ENCODE peak calls at places on chromosomes 7 and 10, in seven cellular contexts. M, H, Y, K, I, F and C are unnamed samples.

GRCh38 chr10:108653466-108653865 is 1269.8 kb downstream of the XPNPEP1 start:
- DNase-seq in M (no peak), H (no peak), Y (no peak), K (no peak), I (peak), F (no peak), C (no peak)

GRCh38 chr7:81812514-81813472 is 42.9 kb upstream of the HGF start:
- DNase-seq in M (no peak), H (no peak), Y (no peak), K (no peak), I (no peak), F (no peak), C (no peak)

GRCh38 chr7:80622531-80622930 is 15.9 kb upstream of the CD36 start:
- DNase-seq in M (no peak), H (no peak), Y (peak), K (no peak), I (peak), F (no peak), C (no peak)

GRCh38 chr10:112955736-112956421 is 5.8 kb downstream of the TCF7L2 start:
- DNase-seq in M (no peak), H (no peak), Y (peak), K (no peak), I (peak), F (no peak), C (peak)

GRCh38 chr10:86261933-86262665 is 104.5 kb downstream of the GRID1 start:
- DNase-seq in M (peak), H (no peak), Y (no peak), K (peak), I (no peak), F (peak), C (no peak)

GRCh38 chr10:29132821-29133156 is 156.1 kb upstream of the LYZL1 start:
- DNase-seq in M (peak), H (no peak), Y (no peak), K (no peak), I (no peak), F (no peak), C (no peak)

GRCh38 chr10:67520924-67521520 is 175.0 kb downstream of the CTNNA3 start:
- DNase-seq in M (peak), H (peak), Y (peak), K (peak), I (peak), F (peak), C (peak)

GRCh38 chr7:121369462-121369861 is 26.6 kb downstream of the FAM3C start:
- DNase-seq in M (no peak), H (no peak), Y (peak), K (no peak), I (peak), F (no peak), C (no peak)

GRCh38 chr10:113019692-113020424 is 69.8 kb downstream of the TCF7L2 start:
- DNase-seq in M (no peak), H (peak), Y (no peak), K (no peak), I (no peak), F (no peak), C (no peak)

GRCh38 chr10:110147961-110148360 is 59.4 kb upstream of the MXI1 start:
- DNase-seq in M (no peak), H (no peak), Y (peak), K (no peak), I (no peak), F (no peak), C (no peak)

GRCh38 chr10:103021897-103022286 is 103.8 kb downstream of the CNNM2 start:
- DNase-seq in M (no peak), H (no peak), Y (peak), K (no peak), I (peak), F (no peak), C (peak)

GRCh38 chr10:90947025-90947960 is 26.4 kb upstream of the ANKRD1 start:
- DNase-seq in M (no peak), H (no peak), Y (peak), K (no peak), I (peak), F (no peak), C (peak)

GRCh38 chr10:14681305-14681704 is 93.4 kb downstream of the FAM107B start:
- DNase-seq in M (no peak), H (no peak), Y (peak), K (no peak), I (peak), F (no peak), C (no peak)

GRCh38 chr10:83952273-83952672 is 187.0 kb upstream of the GHITM start:
- DNase-seq in M (no peak), H (no peak), Y (no peak), K (no peak), I (no peak), F (no peak), C (no peak)

GRCh38 chr7:152668975-152669374 is 7.0 kb downstream of the XRCC2 start:
- DNase-seq in M (no peak), H (no peak), Y (no peak), K (no peak), I (no peak), F (no peak), C (no peak)

GRCh38 chr10:71520042-71520441 is 123.3 kb downstream of the CDH23 start:
- DNase-seq in M (no peak), H (no peak), Y (peak), K (no peak), I (peak), F (no peak), C (no peak)

GRCh38 chr10:66833861-66834260 is 92.0 kb upstream of the LRRTM3 start:
- DNase-seq in M (peak), H (no peak), Y (no peak), K (no peak), I (no peak), F (no peak), C (no peak)

GRCh38 chr10:121797490-121797889 is 130.3 kb downstream of the ATE1 start:
- DNase-seq in M (no peak), H (no peak), Y (no peak), K (no peak), I (no peak), F (no peak), C (no peak)

GRCh38 chr10:43200538-43201390 is 62.5 kb downstream of the CSGALNACT2 start:
- DNase-seq in M (no peak), H (no peak), Y (no peak), K (no peak), I (no peak), F (no peak), C (no peak)

GRCh38 chr10:43199684-43200537 is 61.7 kb downstream of the CSGALNACT2 start:
- DNase-seq in M (no peak), H (no peak), Y (no peak), K (peak), I (no peak), F (no peak), C (no peak)

GRCh38 chr10:43197834-43198681 is 59.8 kb downstream of the CSGALNACT2 start:
- DNase-seq in M (peak), H (no peak), Y (no peak), K (peak), I (no peak), F (peak), C (peak)

GRCh38 chr10:43198682-43199005 is 60.4 kb downstream of the CSGALNACT2 start:
- DNase-seq in M (no peak), H (no peak), Y (no peak), K (no peak), I (no peak), F (no peak), C (peak)

GRCh38 chr10:43199088-43199683 is 60.9 kb downstream of the CSGALNACT2 start:
- DNase-seq in M (no peak), H (no peak), Y (no peak), K (no peak), I (no peak), F (no peak), C (no peak)
- H2AK5ac ChIP-seq in M (no peak), H (no peak), Y (no peak), K (no peak), I (no peak), F (no peak), C (no peak)

DNA sequence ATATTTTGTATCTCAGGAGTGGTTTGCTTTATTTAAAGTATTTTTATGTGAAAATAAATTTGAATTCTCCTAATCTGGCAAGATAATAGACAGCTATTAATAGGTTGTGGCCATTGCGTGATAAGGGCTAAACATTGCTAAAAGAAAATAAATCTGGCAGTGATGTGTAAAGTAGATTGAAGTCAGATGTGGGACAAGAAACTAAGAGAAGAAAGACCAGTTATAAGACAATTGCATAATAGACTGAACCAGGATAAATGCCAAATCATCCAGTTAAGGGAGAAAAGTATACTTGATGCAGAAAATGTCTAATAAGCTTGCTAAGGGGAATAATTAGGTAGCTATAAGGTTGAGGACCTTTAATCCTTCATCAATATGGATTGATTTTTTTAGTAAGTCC is 197.5 kb upstream of the CSTF2T start:
- DNase-seq in M (no peak), H (no peak), Y (peak), K (no peak), I (no peak), F (no peak), C (no peak)
- H3K27ac ChIP-seq in M (no peak), H (no peak), Y (no peak), K (no peak), I (no peak), F (no peak), C (no peak)

GRCh38 chr10:60868946-60869345 is 75.0 kb downstream of the RHOBTB1 start:
- DNase-seq in M (no peak), H (no peak), Y (no peak), K (no peak), I (no peak), F (no peak), C (peak)
- H2AK5ac ChIP-seq in M (no peak), H (no peak), Y (no peak), K (no peak), I (no peak), F (no peak), C (no peak)

DNA sequence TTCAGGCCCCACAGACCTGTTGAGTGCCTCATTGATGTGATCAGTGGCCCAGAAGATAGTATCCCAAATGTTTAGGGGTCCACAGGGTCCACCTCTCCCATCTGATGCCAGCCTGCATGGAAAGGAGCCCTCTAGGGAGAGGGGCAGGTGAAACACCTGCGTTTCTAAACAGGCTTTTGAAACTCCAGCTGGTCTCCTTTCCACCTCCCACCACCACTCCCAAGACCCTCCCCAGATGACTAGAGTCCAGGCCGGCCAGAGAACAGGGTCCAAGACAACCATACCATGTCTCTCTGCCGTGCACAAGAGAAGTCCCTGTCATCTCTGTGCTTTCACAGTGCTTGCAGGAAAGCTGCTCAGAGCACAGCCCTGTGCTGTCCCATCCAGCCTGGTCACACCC is 105.0 kb upstream of the NANOS1 start:
- DNase-seq in M (no peak), H (no peak), Y (no peak), K (no peak), I (no peak), F (peak), C (no peak)
- H3K27ac ChIP-seq in M (no peak), H (no peak), Y (no peak), K (no peak), I (no peak), F (no peak), C (no peak)

GRCh38 chr10:63562857-63563256 is 41.7 kb downstream of the REEP3 start:
- DNase-seq in M (peak), H (no peak), Y (no peak), K (no peak), I (no peak), F (no peak), C (no peak)
- H2AK5ac ChIP-seq in M (no peak), H (no peak), Y (no peak), K (no peak), I (no peak), F (no peak), C (no peak)

GRCh38 chr10:12341526-12341925 is 7.8 kb upstream of the CAMK1D start:
- DNase-seq in M (no peak), H (no peak), Y (no peak), K (no peak), I (no peak), F (no peak), C (no peak)
- H3K27ac ChIP-seq in M (no peak), H (no peak), Y (no peak), K (no peak), I (no peak), F (no peak), C (no peak)

DNA sequence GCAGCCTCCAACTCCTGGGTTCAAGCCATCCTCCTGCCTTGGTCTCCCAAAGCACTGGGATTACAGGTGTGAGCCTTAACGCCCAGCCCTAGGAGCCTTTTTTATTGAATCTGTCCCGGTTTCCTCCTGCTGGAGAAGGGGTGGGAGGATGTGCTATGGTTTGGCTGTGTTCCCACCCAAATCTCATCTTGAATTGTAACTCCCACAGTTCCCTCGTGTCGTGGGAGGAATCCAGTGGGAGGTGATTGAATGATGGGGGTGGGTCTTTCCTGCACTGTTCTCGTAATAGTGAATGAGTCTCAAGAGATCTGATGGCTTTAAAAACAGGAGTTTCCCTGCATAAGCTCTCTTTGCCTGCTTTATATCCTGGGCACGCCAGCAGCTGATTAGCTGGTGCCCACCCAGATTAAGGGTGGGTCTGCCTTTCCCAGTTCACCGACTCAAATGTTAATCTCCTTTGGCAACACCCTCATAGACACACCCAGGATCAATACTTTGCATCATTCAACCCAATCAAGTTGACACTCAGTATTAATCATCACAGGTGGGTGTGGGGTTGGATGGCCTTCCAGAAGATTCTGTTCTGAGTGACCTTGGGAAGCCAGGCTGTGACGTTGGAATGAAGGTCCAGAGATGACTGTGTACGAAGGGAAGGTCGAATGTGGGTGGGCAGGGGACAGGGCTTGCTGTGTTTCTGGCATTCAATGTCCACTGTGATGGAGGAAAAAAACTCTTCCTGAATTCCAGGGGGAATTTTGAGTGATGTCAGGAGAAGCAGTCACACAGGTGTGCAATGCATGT is 33.8 kb upstream of the CUX1 start:
- DNase-seq in M (no peak), H (no peak), Y (no peak), K (no peak), I (no peak), F (no peak), C (no peak)
- H2AK5ac ChIP-seq in M (no peak), H (no peak), Y (no peak), K (no peak), I (no peak), F (no peak), C (no peak)

GRCh38 chr10:132551808-132552130 is 14.2 kb downstream of the INPP5A start:
- DNase-seq in M (no peak), H (no peak), Y (no peak), K (no peak), I (no peak), F (no peak), C (no peak)
- H3K27ac ChIP-seq in M (no peak), H (no peak), Y (no peak), K (no peak), I (no peak), F (no peak), C (no peak)

DNA sequence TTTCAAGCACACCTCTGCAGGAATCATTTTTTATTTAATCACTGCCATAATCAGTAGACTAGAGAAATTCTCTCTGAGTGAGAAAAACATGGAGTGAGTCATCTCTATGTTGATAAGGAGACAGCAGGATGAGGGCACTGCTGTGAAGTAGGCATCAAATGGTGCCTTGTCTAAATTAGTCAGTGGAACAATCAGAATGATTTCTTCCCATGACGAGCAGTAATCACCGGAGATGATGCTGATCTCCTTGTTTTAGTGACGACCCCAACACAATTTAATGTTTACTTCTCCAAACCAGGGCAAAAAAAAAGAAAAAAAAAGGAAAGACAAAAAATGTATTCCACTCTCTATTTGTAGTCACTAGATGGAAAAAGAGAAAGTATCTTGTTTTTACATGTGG is 75.7 kb downstream of the SORBS1 start:
- DNase-seq in M (peak), H (no peak), Y (no peak), K (no peak), I (no peak), F (no peak), C (peak)
- H2AK5ac ChIP-seq in M (no peak), H (no peak), Y (no peak), K (no peak), I (no peak), F (no peak), C (no peak)

GRCh38 chr10:89002234-89002978 is 11.8 kb downstream of the FAS start:
- DNase-seq in M (no peak), H (no peak), Y (no peak), K (no peak), I (no peak), F (no peak), C (no peak)
- H3K27ac ChIP-seq in M (no peak), H (no peak), Y (no peak), K (no peak), I (no peak), F (no peak), C (no peak)